ENCODE peak calls at places on chromosomes 1 and 21, in six cellular contexts. L, W, C, S, T and Q are unnamed samples.

GRCh38 chr1:228180271-228180987 is 14.8 kb downstream of the IBA57 start:
- DNase-seq in T (no peak), W (no peak), S (peak; percentile 21), C (no peak), L (no peak), Q (peak; percentile 14)

GRCh38 chr1:76317299-76317913 is 242.9 kb downstream of the ST6GALNAC3 start:
- DNase-seq in L (no peak), S (no peak), T (no peak), W (no peak), C (no peak), Q (no peak)

GRCh38 chr1:14996133-14997050 is 157.2 kb upstream of the TMEM51 start:
- DNase-seq in W (peak; percentile 84), L (peak; percentile 61), S (peak; percentile 60), T (no peak), C (no peak), Q (peak; percentile 96)

GRCh38 chr1:226046240-226046639 is 16.3 kb upstream of the H3-3A start:
- DNase-seq in S (peak; percentile 44), T (no peak), W (peak; percentile 89), L (no peak), C (no peak), Q (peak; percentile 76)

GRCh38 chr1:214901718-214902117 is 180.8 kb upstream of the KCNK2 start:
- DNase-seq in W (peak; percentile 78), T (no peak), S (no peak), L (no peak), C (no peak), Q (peak; percentile 34)

GRCh38 chr1:52233463-52233862 is 91.6 kb downstream of the ZFYVE9 start:
- DNase-seq in S (no peak), C (no peak), L (no peak), W (no peak), T (no peak), Q (no peak)

GRCh38 chr1:207470927-207471326 is 16.8 kb downstream of the CR2 start:
- DNase-seq in T (no peak), S (no peak), L (no peak), C (no peak), W (no peak), Q (no peak)

GRCh38 chr1:101632548-101633256 is 364.0 kb downstream of the OLFM3 start:
- DNase-seq in L (no peak), S (no peak), W (no peak), C (no peak), T (no peak), Q (no peak)

GRCh38 chr1:16720403-16721223 is 19.7 kb upstream of the RNU1-4 start:
- DNase-seq in C (peak; percentile 20), S (no peak), W (no peak), T (no peak), L (no peak), Q (no peak)

GRCh38 chr1:223531742-223532341 is 133.7 kb downstream of the CAPN8 start:
- DNase-seq in S (peak; percentile 60), L (peak; percentile 44), T (peak; percentile 90), W (peak; percentile 19), C (peak; percentile 77), Q (peak; percentile 23)

GRCh38 chr1:83011270-83011669 is 987.7 kb downstream of the TTLL7 start:
- DNase-seq in T (no peak), L (no peak), S (peak; percentile 10), C (no peak), W (no peak), Q (no peak)

GRCh38 chr1:6625579-6626149 is 996 bp downstream of the THAP3 start:
- DNase-seq in S (peak; percentile 49), W (peak; percentile 71), L (no peak), T (no peak), C (no peak), Q (peak; percentile 59)

GRCh38 chr1:54804471-54805132 is 3.5 kb upstream of the TTC22 start:
- DNase-seq in W (peak; percentile 4), C (peak; percentile 20), T (no peak), S (no peak), L (no peak), Q (peak; percentile 13)

GRCh38 chr1:81029266-81029665 is 771.5 kb upstream of the ADGRL2 start:
- DNase-seq in L (no peak), S (no peak), W (peak; percentile 33), C (no peak), T (no peak), Q (peak; percentile 41)

GRCh38 chr1:216475659-216476276 is 52.5 kb upstream of the USH2A start:
- DNase-seq in C (no peak), L (no peak), S (no peak), T (no peak), W (no peak), Q (no peak)

GRCh38 chr1:67830928-67831596 is 2.2 kb downstream of the GNG12 start:
- DNase-seq in S (no peak), W (no peak), T (no peak), C (no peak), L (no peak), Q (peak; percentile 30)

GRCh38 chr1:100671604-100672003 is 47.9 kb upstream of the VCAM1 start:
- DNase-seq in W (peak; percentile 60), L (no peak), T (no peak), C (no peak), S (no peak), Q (no peak)

GRCh38 chr21:45305831-45306230 is 18.1 kb upstream of the POFUT2 start:
- DNase-seq in L (no peak), C (no peak), T (no peak), W (no peak), S (no peak), Q (no peak)

GRCh38 chr1:240337795-240338194 is 246.1 kb downstream of the FMN2 start:
- DNase-seq in T (no peak), C (no peak), S (peak; percentile 6), W (peak; percentile 86), L (no peak), Q (peak; percentile 91)

GRCh38 chr1:18398791-18399551 is 81.8 kb upstream of the KLHDC7A start:
- DNase-seq in C (peak; percentile 55), S (no peak), T (no peak), L (no peak), W (no peak), Q (no peak)

GRCh38 chr1:32361308-32361673 is 994 bp downstream of the FAM229A start:
- DNase-seq in L (no peak), S (no peak), W (no peak), T (no peak), C (peak; percentile 50), Q (no peak)

GRCh38 chr1:32363713-32364112 is 1.4 kb downstream of the TSSK3 start:
- DNase-seq in C (no peak), L (no peak), W (no peak), S (no peak), T (no peak), Q (no peak)

GRCh38 chr1:32364836-32365235 is 2.5 kb downstream of the TSSK3 start:
- DNase-seq in C (no peak), S (no peak), T (no peak), L (no peak), W (no peak), Q (no peak)

GRCh38 chr1:32362474-32363313 is at the start of the genes FAM229A and TSSK3:
- DNase-seq in S (no peak), L (no peak), W (no peak), C (peak; percentile 61), T (no peak), Q (no peak)

DNA sequence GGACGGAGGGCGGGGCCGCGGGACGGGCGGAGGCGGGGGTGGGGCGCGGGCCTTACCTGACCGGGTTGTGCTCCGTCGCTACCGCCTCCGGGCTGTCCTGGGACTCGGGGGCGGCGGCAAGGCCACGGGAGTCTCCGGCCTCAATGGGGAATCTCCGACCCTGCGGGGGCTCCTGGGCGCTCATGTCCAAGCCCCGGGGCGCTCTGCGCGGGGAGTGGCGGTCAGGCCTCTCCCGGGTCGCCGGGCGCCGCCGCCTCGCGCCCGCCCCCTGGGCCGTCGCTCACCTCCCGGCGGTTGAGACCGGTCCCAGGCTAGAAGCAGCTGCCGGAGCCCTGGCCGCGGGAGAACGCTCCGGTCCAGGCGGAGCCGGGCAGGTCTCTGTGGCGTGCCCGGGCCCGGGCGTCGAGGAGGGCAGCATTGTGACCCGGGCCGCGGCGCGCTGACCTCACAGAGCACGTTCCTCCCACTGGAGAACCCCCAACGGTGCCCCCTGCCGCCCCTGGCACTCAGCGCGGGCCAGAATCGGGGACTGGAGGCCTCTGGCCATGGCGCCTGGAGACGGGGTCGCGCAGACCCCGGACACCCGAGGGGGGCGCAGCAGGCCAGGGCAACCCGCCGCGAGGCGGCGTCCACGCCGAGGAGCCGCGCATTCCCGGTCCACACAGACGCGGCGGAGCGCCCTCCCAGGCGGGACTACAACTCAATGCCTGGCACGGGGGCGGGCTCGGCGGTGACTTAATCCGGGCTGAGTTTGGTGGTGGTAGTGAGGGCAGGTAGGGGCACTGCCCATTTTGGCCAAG is 411 bp downstream of the FAM229A start:
- DNase-seq in W (no peak), L (no peak), C (peak; percentile 58), S (peak; percentile 41), T (peak; percentile 82), Q (peak; percentile 42)
- H3K4me2 ChIP-seq in W (no peak overlapping the region), L (peak overlapping the region; percentile 89), C (peak overlapping the region; percentile 30), S (peak overlapping the region; percentile 90), T (peak overlapping the region; percentile 68), Q (peak overlapping the region; percentile 78)

DNA sequence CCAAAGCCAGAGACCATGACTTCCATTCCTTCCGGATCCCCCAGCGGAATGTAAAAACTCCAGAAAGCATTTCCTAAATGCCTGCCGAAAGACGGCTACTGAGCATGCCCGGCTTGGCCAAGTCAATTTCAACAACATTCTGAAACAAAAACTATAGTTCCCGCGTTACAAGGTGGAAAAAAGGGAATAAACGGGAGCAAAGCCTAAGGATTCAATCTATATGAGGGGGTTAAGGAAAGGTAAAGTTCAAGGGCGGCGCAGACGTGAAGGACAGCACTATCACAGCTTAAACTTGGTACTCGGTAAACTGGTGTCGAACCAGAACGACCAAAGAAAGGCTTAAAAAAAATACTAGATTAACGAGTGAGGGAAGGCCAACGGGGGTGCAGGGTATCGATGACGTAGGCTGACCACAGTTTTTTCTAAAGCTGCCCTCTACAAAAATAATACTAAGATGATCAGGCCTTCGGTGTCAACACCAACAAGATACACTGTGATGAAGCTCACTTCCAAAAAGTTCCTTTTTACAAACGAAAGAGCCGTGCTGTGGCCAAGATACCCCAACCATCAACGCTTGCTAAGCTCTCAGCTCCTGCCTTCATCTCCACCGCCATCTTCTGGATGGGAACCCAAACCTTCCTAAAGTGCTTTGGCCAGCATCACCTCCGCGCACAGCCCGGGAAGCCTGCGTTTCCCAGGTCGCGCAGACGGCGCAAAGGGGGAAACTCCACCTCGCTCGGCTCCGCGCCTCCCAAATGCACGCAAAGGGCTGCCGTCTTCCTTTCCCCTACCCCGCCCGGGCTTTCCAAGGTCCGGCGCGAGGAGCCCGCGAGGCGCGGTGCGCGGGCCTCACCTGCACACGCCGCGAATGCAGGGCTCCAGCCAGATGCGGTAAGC is 730 bp downstream of the USP48 start:
- DNase-seq in W (peak; percentile 54), C (peak; percentile 59), S (peak; percentile 78), T (no peak), L (peak; percentile 4), Q (peak; percentile 78)
- H3K4ac ChIP-seq in W (peak overlapping the region; percentile 85), C (no peak overlapping the region), S (peak overlapping the region; percentile 59), T (peak overlapping the region; percentile 71), L (no peak overlapping the region), Q (peak overlapping the region; percentile 89)

DNA sequence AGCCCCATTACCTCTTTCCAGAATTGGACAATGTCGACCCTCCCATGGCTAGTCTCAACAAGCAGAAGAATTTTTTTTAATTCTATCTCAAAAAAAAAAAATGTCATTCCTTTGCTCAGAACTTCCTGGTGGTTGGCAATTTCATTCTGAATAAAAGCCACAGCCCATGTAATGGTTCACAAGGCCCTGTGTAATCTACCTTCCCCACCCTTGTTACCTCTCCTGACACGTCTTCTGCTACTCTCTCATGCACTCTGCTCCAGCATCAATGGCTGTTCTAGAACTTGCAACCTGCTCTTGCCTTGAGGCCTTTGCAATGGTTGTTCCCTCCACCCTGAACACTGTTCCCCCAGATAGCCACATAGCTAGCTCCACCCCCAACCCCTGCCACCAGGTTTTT is 25.4 kb downstream of the NUAK2 start:
- DNase-seq in T (no peak), C (no peak), L (no peak), S (no peak), W (no peak), Q (no peak)
- H3K4me2 ChIP-seq in T (no peak overlapping the region), C (no peak overlapping the region), L (no peak overlapping the region), S (peak overlapping the region; percentile 48), W (no peak overlapping the region), Q (no peak overlapping the region)

GRCh38 chr1:183330335-183330734 is 87.8 kb downstream of the NMNAT2 start:
- DNase-seq in S (no peak), L (no peak), C (peak; percentile 60), T (no peak), W (no peak), Q (no peak)
- H3K4ac ChIP-seq in S (peak overlapping the region; percentile 75), L (no peak overlapping the region), C (no peak overlapping the region), T (no peak overlapping the region), W (no peak overlapping the region), Q (no peak overlapping the region)